ENCODE peak calls at places on chromosomes 1 and 21, in five cellular contexts. D is esophagus squamous epithelium, B is foreskin fibroblast, G is AG04450, N is A549. C is an unnamed sample.

GRCh38 chr1:22808846-22809501 is 98.3 kb downstream of the EPHB2 start:
- DNase-seq in D (no peak), B (peak; percentile 94), G (peak; percentile 37), N (no peak), C (no peak)

GRCh38 chr1:32321712-32322291 is 14.2 kb downstream of the MARCKSL1 start:
- DNase-seq in D (no peak), B (no peak), G (no peak), N (peak; percentile 88), C (no peak)

GRCh38 chr1:61337981-61338848 is 255.9 kb downstream of the NFIA start:
- DNase-seq in D (no peak), B (peak; percentile 93), G (no peak), N (peak; percentile 81), C (no peak)

GRCh38 chr1:156900019-156900718 is 6.7 kb downstream of the PEAR1 start:
- DNase-seq in D (no peak), B (no peak), G (no peak), N (no peak), C (no peak)

GRCh38 chr21:33402011-33402979 is 918 bp upstream of the IFNGR2 start:
- DNase-seq in D (no peak), B (peak; percentile 81), G (no peak), N (no peak), C (no peak)

GRCh38 chr1:21247892-21248715 is 42.2 kb downstream of the ECE1 start:
- DNase-seq in D (no peak), B (no peak), G (no peak), N (no peak), C (no peak)

GRCh38 chr1:43908858-43909257 is 24.7 kb upstream of the ARTN start:
- DNase-seq in D (no peak), B (no peak), G (no peak), N (no peak), C (no peak)

GRCh38 chr1:51578383-51579109 is 38.3 kb upstream of the OSBPL9 start:
- DNase-seq in D (no peak), B (no peak), G (no peak), N (no peak), C (peak; percentile 55)

GRCh38 chr1:40519517-40519916 is 10.9 kb downstream of the EXO5 start:
- DNase-seq in D (no peak), B (no peak), G (no peak), N (no peak), C (no peak)

GRCh38 chr1:2614145-2614544 is 18.7 kb downstream of the MMEL1 start:
- DNase-seq in D (no peak), B (no peak), G (no peak), N (no peak), C (no peak)

GRCh38 chr1:183588827-183589226 is 1.4 kb downstream of the NCF2 start:
- DNase-seq in D (no peak), B (no peak), G (no peak), N (no peak), C (no peak)

GRCh38 chr1:117020526-117021156 is 19.1 kb downstream of the CD101 start:
- DNase-seq in D (no peak), B (no peak), G (no peak), N (no peak), C (no peak)

GRCh38 chr1:201819346-201819745 is 9.6 kb upstream of the IPO9 start:
- DNase-seq in D (no peak), B (peak; percentile 50), G (no peak), N (no peak), C (no peak)

GRCh38 chr1:104932949-104933679 is 1183.4 kb downstream of the AMY1C start:
- DNase-seq in D (no peak), B (no peak), G (no peak), N (no peak), C (no peak)

GRCh38 chr1:244349103-244349531 is 102.6 kb downstream of the ADSS2 start:
- DNase-seq in D (no peak), B (peak; percentile 81), G (no peak), N (peak; percentile 52), C (no peak)

GRCh38 chr1:34060901-34061415 is 104.1 kb downstream of the CSMD2 start:
- DNase-seq in D (no peak), B (peak; percentile 1), G (no peak), N (no peak), C (no peak)

GRCh38 chr1:230976825-230977747 is 1.6 kb downstream of the TTC13 start:
- DNase-seq in D (no peak), B (no peak), G (no peak), N (no peak), C (peak; percentile 45)

GRCh38 chr1:100387644-100388350 is 35.5 kb downstream of the CDC14A start:
- DNase-seq in D (no peak), B (no peak), G (peak; percentile 18), N (no peak), C (no peak)

GRCh38 chr1:113041569-113042335 is 31.2 kb upstream of the LRIG2 start:
- DNase-seq in D (no peak), B (peak; percentile 28), G (no peak), N (no peak), C (no peak)

GRCh38 chr1:153357076-153357852 is 390 bp upstream of the S100A9 start:
- DNase-seq in D (peak; percentile 43), B (no peak), G (no peak), N (no peak), C (no peak)

GRCh38 chr1:6412896-6413295 is 6.8 kb downstream of the HES2 start:
- DNase-seq in D (no peak), B (no peak), G (no peak), N (peak; percentile 38), C (no peak)

GRCh38 chr1:200887772-200888348 is 6.8 kb upstream of the INAVA start:
- DNase-seq in D (no peak), B (no peak), G (no peak), N (no peak), C (no peak)

GRCh38 chr1:21378705-21379494 is 61.0 kb upstream of the NBPF3 start:
- DNase-seq in D (no peak), B (no peak), G (no peak), N (peak; percentile 65), C (no peak)

GRCh38 chr1:92411511-92411910 is 75.2 kb downstream of the GFI1 start:
- DNase-seq in D (no peak), B (peak; percentile 90), G (peak; percentile 20), N (no peak), C (no peak)

GRCh38 chr21:27953328-27954045 is 986.6 kb upstream of the ADAMTS5 start:
- DNase-seq in D (no peak), B (peak; percentile 36), G (no peak), N (no peak), C (no peak)

GRCh38 chr1:232620356-232620841 is 9.5 kb downstream of the SIPA1L2 start:
- DNase-seq in D (no peak), B (peak; percentile 57), G (no peak), N (peak; percentile 44), C (no peak)

GRCh38 chr1:207959141-207959825 is 48.4 kb upstream of the CD34 start:
- DNase-seq in D (no peak), B (peak; percentile 68), G (no peak), N (no peak), C (no peak)

DNA sequence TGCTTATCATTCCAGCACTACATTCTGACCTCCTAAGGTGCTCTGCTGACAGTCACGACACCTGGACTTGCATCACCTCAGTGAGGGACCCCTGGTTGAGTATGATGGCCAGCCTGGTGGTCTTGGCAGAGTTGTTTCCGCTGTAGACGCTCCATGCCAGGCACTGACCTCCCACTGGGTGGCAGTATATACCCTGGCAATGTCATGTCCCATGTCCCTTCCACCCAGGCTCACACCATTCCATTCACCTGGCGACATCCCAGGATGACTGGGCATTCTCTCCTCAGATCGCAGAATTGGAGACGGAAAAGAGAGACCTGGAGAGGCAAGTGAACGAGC is 5.0 kb downstream of the DNALI1 start:
- DNase-seq in D (no peak), B (peak; percentile 73), G (no peak), N (peak; percentile 61), C (no peak)
- TF ChIP-seq CTCF in D (no peak), B (peak; percentile 57), G (peak; percentile 48), N (peak; percentile 51), C (peak; percentile 83)

GRCh38 chr1:226678251-226678650 is 60.8 kb downstream of the ITPKB start:
- DNase-seq in D (no peak), B (no peak), G (no peak), N (no peak), C (no peak)

GRCh38 chr1:226674892-226675719 is 64.0 kb downstream of the ITPKB start:
- DNase-seq in D (peak; percentile 26), B (no peak), G (no peak), N (no peak), C (peak; percentile 90)

GRCh38 chr1:226677121-226678020 is 61.7 kb downstream of the ITPKB start:
- DNase-seq in D (peak; percentile 43), B (peak; percentile 90), G (no peak), N (peak; percentile 20), C (no peak)

GRCh38 chr1:226675720-226676357 is 63.2 kb downstream of the ITPKB start:
- DNase-seq in D (no peak), B (no peak), G (no peak), N (no peak), C (no peak)

GRCh38 chr1:226676381-226676780 is 62.7 kb downstream of the ITPKB start:
- DNase-seq in D (no peak), B (no peak), G (no peak), N (no peak), C (no peak)
- H3K4me3 ChIP-seq in D (no peak overlapping the region), B (no peak overlapping the region), G (no peak overlapping the region), N (no peak overlapping the region), C (no peak overlapping the region)

GRCh38 chr1:213281610-213282316 is 230.7 kb downstream of the RPS6KC1 start:
- DNase-seq in D (no peak), B (no peak), G (no peak), N (no peak), C (no peak)

GRCh38 chr1:213287987-213288386 is 236.9 kb downstream of the RPS6KC1 start:
- DNase-seq in D (no peak), B (no peak), G (no peak), N (no peak), C (no peak)

GRCh38 chr1:213284626-213285025 is 233.6 kb downstream of the RPS6KC1 start:
- DNase-seq in D (no peak), B (peak; percentile 45), G (peak; percentile 11), N (no peak), C (no peak)

GRCh38 chr1:213286235-213286634 is 235.2 kb downstream of the RPS6KC1 start:
- DNase-seq in D (no peak), B (peak; percentile 16), G (no peak), N (no peak), C (no peak)
- TF ChIP-seq CTCF in D (no peak), B (no peak), G (no peak), N (no peak), C (peak; percentile 29)

DNA sequence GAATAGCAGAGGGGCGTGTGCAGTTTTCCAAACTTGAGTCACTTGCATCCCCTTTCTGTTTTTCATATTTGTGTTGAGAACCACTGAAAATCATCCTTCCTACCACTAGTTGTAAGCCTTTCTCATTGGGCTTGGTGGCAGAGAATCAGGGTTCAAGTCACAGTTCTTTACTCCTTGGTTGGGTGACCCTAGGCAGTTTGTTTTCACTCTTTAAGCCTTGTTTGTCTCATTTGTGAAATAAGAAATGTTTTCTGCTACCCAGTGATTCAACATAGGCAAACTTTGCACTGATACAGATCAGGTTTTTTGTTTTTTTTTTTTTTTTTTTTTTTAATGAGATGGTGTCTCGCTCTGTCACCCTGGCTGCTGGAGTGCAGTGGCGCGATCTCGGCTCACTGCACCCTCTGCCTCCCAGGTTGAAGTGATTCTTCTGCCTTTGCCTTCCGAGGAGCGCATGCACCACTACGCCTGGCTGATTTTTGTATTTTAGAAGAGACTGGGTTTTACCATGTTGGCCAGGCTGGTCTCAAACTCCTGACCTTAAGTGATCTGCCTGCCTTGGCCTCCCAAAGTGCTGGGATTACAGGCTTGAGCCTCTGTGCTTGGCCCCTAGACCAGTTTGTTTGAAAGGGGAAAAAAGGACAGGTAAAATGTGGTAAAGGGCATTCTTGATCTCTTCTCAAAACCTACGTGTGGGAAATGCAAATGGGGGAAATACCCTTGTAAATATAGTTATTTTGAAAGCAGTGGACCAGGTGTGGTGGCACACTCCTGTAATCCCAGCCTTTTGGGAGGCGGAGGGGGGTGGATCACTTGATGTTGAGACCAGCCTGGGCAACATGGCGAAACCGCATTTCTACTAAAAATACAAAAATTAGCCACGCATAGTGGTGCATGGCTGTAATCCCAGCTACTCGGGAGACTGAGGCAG is 3.2 kb downstream of the CLIC4 start:
- DNase-seq in D (no peak), B (no peak), G (no peak), N (no peak), C (no peak)
- H3K4me3 ChIP-seq in D (peak overlapping the region; percentile 84), B (peak overlapping the region; percentile 92), G (peak overlapping the region; percentile 93), N (no peak overlapping the region), C (peak overlapping the region; percentile 69)